ENCODE peak calls at places on chromosomes 3 and 15, in seven cellular contexts. E is transverse colon, N is AG04449, K is body of pancreas, Y is coronary artery, M is upper lobe of left lung, U is left lung. A is an unnamed sample.

GRCh38 chr3:2452249-2452648 is 353.6 kb downstream of the CNTN4 start:
- DNase-seq in E (no peak), Y (no peak), U (no peak), K (no peak), N (no peak), M (no peak), A (no peak)

GRCh38 chr15:68207176-68207935 is 2.2 kb upstream of the CALML4 start:
- DNase-seq in Y (peak), N (no peak), E (no peak), M (peak), K (no peak), U (no peak), A (no peak)

GRCh38 chr3:197791120-197792018 is at the start of gene LRCH3:
- DNase-seq in N (no peak), M (peak), K (peak), Y (peak), U (peak), E (peak), A (peak)

GRCh38 chr3:107956991-107957467 is 133.8 kb downstream of the CD47 start:
- DNase-seq in N (no peak), K (peak), E (peak), U (no peak), M (peak), Y (peak), A (peak)

GRCh38 chr3:5607581-5607980 is 420.1 kb downstream of the EDEM1 start:
- DNase-seq in Y (no peak), E (no peak), M (no peak), K (no peak), U (no peak), N (no peak), A (no peak)

GRCh38 chr15:25175789-25176615 is 221.2 kb downstream of the SNRPN start:
- DNase-seq in E (peak), K (no peak), M (no peak), N (no peak), Y (no peak), U (peak), A (no peak)

GRCh38 chr3:126983653-126984390 is 907 bp downstream of the PLXNA1 start:
- DNase-seq in K (peak), E (peak), N (no peak), M (peak), Y (no peak), U (peak), A (peak)

GRCh38 chr3:27114684-27115083 is 254.5 kb downstream of the NEK10 start:
- DNase-seq in Y (no peak), N (no peak), E (no peak), K (no peak), M (no peak), U (no peak), A (no peak)

GRCh38 chr3:39202094-39202493 is 9.7 kb upstream of the XIRP1 start:
- DNase-seq in M (no peak), E (no peak), Y (no peak), K (no peak), U (no peak), N (no peak), A (peak)

GRCh38 chr3:128619146-128619890 is 31.3 kb downstream of the RPN1 start:
- DNase-seq in M (no peak), N (peak), U (no peak), E (no peak), Y (no peak), K (no peak), A (no peak)

GRCh38 chr15:60407406-60407805 is 9.6 kb upstream of the ANXA2 start:
- DNase-seq in U (no peak), K (no peak), E (no peak), Y (no peak), M (no peak), N (no peak), A (peak)

GRCh38 chr3:196246612-196247308 is 30.4 kb downstream of the SLC51A start:
- DNase-seq in M (no peak), K (no peak), E (no peak), Y (no peak), N (no peak), U (no peak), A (peak)

GRCh38 chr3:125017406-125017805 is 38.4 kb downstream of the HEG1 start:
- DNase-seq in K (no peak), M (no peak), Y (no peak), E (no peak), U (no peak), N (no peak), A (no peak)

GRCh38 chr3:64295594-64295993 is 70.3 kb upstream of the PRICKLE2 start:
- DNase-seq in M (no peak), E (peak), U (no peak), N (peak), K (no peak), Y (no peak), A (peak)

GRCh38 chr3:111989061-111989678 is 9.6 kb upstream of the TAGLN3 start:
- DNase-seq in E (no peak), Y (no peak), M (no peak), U (no peak), K (no peak), N (peak), A (peak)

GRCh38 chr3:141382571-141382970 is 14.3 kb downstream of the ZBTB38 start:
- DNase-seq in Y (no peak), U (no peak), M (no peak), N (no peak), E (no peak), K (no peak), A (no peak)
- H3K4me3 ChIP-seq in Y (no peak), U (no peak), M (no peak), N (no peak), E (no peak), K (no peak), A (no peak)

DNA sequence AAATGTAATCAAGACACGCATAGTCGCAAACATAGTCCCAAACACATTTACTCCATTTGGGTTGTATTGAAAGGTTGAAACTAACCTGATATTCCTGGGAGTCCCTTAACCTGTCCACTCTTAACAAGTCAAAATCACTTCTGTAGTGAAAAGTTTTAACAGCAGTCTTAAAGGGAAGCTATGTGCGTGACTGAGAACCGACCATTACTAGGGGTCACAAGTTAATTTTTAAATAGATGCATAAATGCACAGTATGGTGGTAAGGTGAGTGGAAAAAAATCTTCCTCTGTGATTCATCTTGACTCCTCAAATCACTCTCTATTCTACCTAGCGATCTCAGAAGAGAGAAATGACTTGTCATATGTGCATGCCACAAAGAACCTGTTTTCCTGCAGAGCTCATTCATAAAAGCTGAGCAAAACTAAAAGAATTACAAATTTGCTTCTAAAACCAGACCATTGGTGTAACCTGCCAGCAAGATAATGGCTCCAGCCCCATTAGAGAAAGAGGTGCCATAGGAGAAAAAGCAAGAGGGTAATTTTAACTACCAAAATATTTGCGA is 4.8 kb downstream of the GPR15 start:
- DNase-seq in N (no peak), E (no peak), U (no peak), Y (no peak), K (no peak), M (no peak), A (no peak)
- H3K4me3 ChIP-seq in N (no peak), E (no peak), U (no peak), Y (no peak), K (no peak), M (no peak), A (no peak)

GRCh38 chr3:86794336-86795065 is 196.4 kb downstream of the VGLL3 start:
- DNase-seq in M (no peak), E (no peak), Y (no peak), U (no peak), N (no peak), K (no peak), A (peak)
- H3K4me3 ChIP-seq in M (no peak), E (no peak), Y (peak), U (no peak), N (peak), K (no peak), A (no peak)

GRCh38 chr15:63197626-63198025 is 8.2 kb downstream of the RAB8B start:
- DNase-seq in N (no peak), M (no peak), K (no peak), U (no peak), E (no peak), Y (no peak), A (no peak)

GRCh38 chr15:63200464-63201242 is 11.2 kb downstream of the RAB8B start:
- DNase-seq in U (no peak), Y (no peak), N (no peak), K (no peak), M (no peak), E (no peak), A (no peak)

GRCh38 chr15:63196846-63197245 is 7.4 kb downstream of the RAB8B start:
- DNase-seq in K (no peak), U (no peak), M (no peak), Y (no peak), E (no peak), N (no peak), A (no peak)

GRCh38 chr15:63198315-63198714 is 8.9 kb downstream of the RAB8B start:
- DNase-seq in U (no peak), N (no peak), K (no peak), M (no peak), E (no peak), Y (no peak), A (peak)

GRCh38 chr15:63198752-63199250 is 9.4 kb downstream of the RAB8B start:
- DNase-seq in K (no peak), U (no peak), N (no peak), E (no peak), Y (no peak), M (no peak), A (peak)
- H3K4me3 ChIP-seq in K (no peak), U (no peak), N (no peak), E (no peak), Y (no peak), M (no peak), A (no peak)

GRCh38 chr3:32983124-32983523 is 31.7 kb downstream of the CCR4 start:
- DNase-seq in M (no peak), U (no peak), E (no peak), N (no peak), Y (no peak), K (no peak), A (no peak)
- H3K4me3 ChIP-seq in M (no peak), U (no peak), E (no peak), N (no peak), Y (no peak), K (no peak), A (no peak)